ENCODE peak calls at places on chromosomes 2 and 18, in five cellular contexts. R is HepG2, L is GM12878, T is SK-N-SH, O is K562. F is an unnamed sample.

GRCh38 chr2:174654429-174654941 is 56.9 kb upstream of the WIPF1 start:
- DNase-seq in R (no peak), L (no peak), T (no peak), O (no peak), F (no peak)

GRCh38 chr2:31831585-31831984 is 179.2 kb downstream of the MEMO1 start:
- DNase-seq in R (no peak), L (no peak), T (no peak), O (no peak), F (no peak)

GRCh38 chr18:33916200-33916599 is 308.5 kb downstream of the NOL4 start:
- DNase-seq in R (no peak), L (no peak), T (no peak), O (no peak), F (no peak)

GRCh38 chr2:230797515-230798495 is 66.9 kb upstream of the ITM2C start:
- DNase-seq in R (no peak), L (no peak), T (no peak), O (no peak), F (peak; percentile 38)

GRCh38 chr2:141199711-141200110 is 931.1 kb downstream of the LRP1B start:
- DNase-seq in R (no peak), L (no peak), T (no peak), O (no peak), F (no peak)

GRCh38 chr2:109259671-109260070 is 130.7 kb downstream of the SH3RF3 start:
- DNase-seq in R (no peak), L (no peak), T (peak; percentile 70), O (no peak), F (no peak)

GRCh38 chr2:201947287-201947686 is 86.4 kb upstream of the FZD7 start:
- DNase-seq in R (no peak), L (no peak), T (no peak), O (no peak), F (no peak)

GRCh38 chr2:144834954-144835633 is 315.2 kb upstream of the ZEB2 start:
- DNase-seq in R (no peak), L (no peak), T (no peak), O (no peak), F (no peak)

GRCh38 chr2:26067186-26067974 is 33.5 kb downstream of the RAB10 start:
- DNase-seq in R (no peak), L (no peak), T (no peak), O (no peak), F (no peak)

GRCh38 chr2:28684142-28684858 is 67.3 kb upstream of the PPP1CB start:
- DNase-seq in R (peak; percentile 23), L (no peak), T (no peak), O (peak; percentile 74), F (no peak)

GRCh38 chr2:26148501-26148900 is 24.4 kb upstream of the GAREM2 start:
- DNase-seq in R (no peak), L (no peak), T (no peak), O (no peak), F (no peak)

GRCh38 chr2:62570861-62571698 is 65.1 kb upstream of the TMEM17 start:
- DNase-seq in R (no peak), L (no peak), T (no peak), O (no peak), F (no peak)

GRCh38 chr18:5036523-5036922 is 160.5 kb downstream of the AKAIN1 start:
- DNase-seq in R (no peak), L (no peak), T (no peak), O (no peak), F (no peak)

GRCh38 chr2:28680657-28681056 is 71.0 kb upstream of the PPP1CB start:
- DNase-seq in R (no peak), L (no peak), T (no peak), O (no peak), F (no peak)

GRCh38 chr18:44818668-44819403 is 138.1 kb downstream of the SETBP1 start:
- DNase-seq in R (no peak), L (no peak), T (no peak), O (no peak), F (no peak)

GRCh38 chr2:160408575-160409291 is 84.9 kb downstream of the RBMS1 start:
- DNase-seq in R (no peak), L (no peak), T (peak; percentile 30), O (no peak), F (no peak)

GRCh38 chr18:80159713-80160636 is 50.9 kb downstream of the ADNP2 start:
- DNase-seq in R (no peak), L (no peak), T (no peak), O (no peak), F (peak; percentile 22)
- TF ChIP-seq GABPA in R (no peak), L (no peak), T (no peak), O (no peak), F (no peak)

GRCh38 chr2:149991576-149991975 is 404.0 kb upstream of the MMADHC start:
- DNase-seq in R (peak; percentile 13), L (no peak), T (no peak), O (no peak), F (no peak)
- TF ChIP-seq REST in R (no peak), L (no peak), T (no peak), O (no peak), F (no peak)

GRCh38 chr2:85446296-85447221 is 28.0 kb downstream of the SH2D6 start:
- DNase-seq in R (no peak), L (no peak), T (no peak), O (no peak), F (no peak)
- H3K27ac ChIP-seq in R (no peak overlapping the region), L (no peak overlapping the region), T (no peak overlapping the region), O (no peak overlapping the region), F (peak overlapping the region; percentile 22)

GRCh38 chr2:237723613-237724012 is 75.0 kb upstream of the RBM44 start:
- DNase-seq in R (peak; percentile 74), L (no peak), T (peak; percentile 62), O (peak; percentile 53), F (no peak)

GRCh38 chr2:237721828-237722227 is 76.8 kb upstream of the RBM44 start:
- DNase-seq in R (no peak), L (no peak), T (no peak), O (no peak), F (no peak)

GRCh38 chr2:237723023-237723422 is 75.6 kb upstream of the RBM44 start:
- DNase-seq in R (no peak), L (no peak), T (no peak), O (no peak), F (no peak)

GRCh38 chr2:237720962-237721361 is 77.6 kb upstream of the RBM44 start:
- DNase-seq in R (no peak), L (no peak), T (no peak), O (no peak), F (no peak)

DNA sequence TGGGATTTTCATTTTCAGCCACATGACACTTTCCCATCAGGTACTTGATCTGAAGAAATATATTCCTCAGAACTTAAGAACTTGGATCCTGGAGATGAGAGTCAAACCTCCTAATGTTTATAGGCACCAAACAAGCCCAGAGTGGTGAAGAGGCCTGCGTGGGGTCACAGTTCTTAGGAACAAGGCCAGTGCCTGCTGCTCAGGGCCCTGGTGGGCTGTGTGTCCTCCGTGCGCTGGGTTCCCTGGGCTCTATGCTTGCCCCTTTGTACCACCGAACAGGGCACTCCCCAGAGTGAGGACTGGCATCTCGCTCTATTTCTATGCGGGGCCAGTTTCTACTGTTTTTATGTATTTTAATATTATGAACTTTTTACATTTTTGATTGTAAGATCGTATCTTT is 76.0 kb upstream of the RBM44 start:
- DNase-seq in R (no peak), L (no peak), T (no peak), O (no peak), F (no peak)
- TF ChIP-seq GABPA in R (no peak), L (no peak), T (no peak), O (no peak), F (no peak)

GRCh38 chr2:112957511-112957910 is 20.3 kb upstream of the IL36G start:
- DNase-seq in R (no peak), L (no peak), T (no peak), O (no peak), F (no peak)

GRCh38 chr2:112949456-112949855 is 28.4 kb upstream of the IL36G start:
- DNase-seq in R (no peak), L (no peak), T (no peak), O (no peak), F (no peak)

GRCh38 chr2:112958428-112959108 is 19.2 kb upstream of the IL36G start:
- DNase-seq in R (peak; percentile 69), L (no peak), T (peak; percentile 55), O (peak; percentile 77), F (peak; percentile 27)

GRCh38 chr2:112959109-112959591 is 18.7 kb upstream of the IL36G start:
- DNase-seq in R (peak; percentile 23), L (no peak), T (peak; percentile 8), O (peak; percentile 55), F (no peak)

DNA sequence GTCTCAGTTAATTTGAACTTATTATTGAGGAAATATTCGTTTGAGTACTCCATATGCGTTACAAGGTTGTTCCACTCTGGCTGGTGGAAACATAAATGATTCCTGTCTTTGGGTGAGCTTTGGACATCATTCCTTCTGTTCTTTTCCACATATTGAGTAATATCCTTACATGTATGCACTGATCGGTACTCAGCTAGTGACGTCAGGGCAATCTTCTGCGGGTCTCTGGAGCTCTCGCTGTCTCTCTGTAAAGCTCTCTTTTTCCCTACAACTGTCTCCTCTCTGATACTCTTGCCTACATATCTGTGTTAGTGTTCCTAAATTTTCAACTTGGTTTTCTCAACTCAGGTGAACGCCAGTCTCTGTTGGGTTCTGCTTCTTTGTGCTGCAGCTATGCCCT is 23.4 kb upstream of the IL36G start:
- DNase-seq in R (no peak), L (no peak), T (no peak), O (no peak), F (no peak)
- TF ChIP-seq REST in R (no peak), L (no peak), T (no peak), O (no peak), F (no peak)

GRCh38 chr2:64262068-64262467 is 117.8 kb upstream of the PELI1 start:
- DNase-seq in R (peak; percentile 56), L (no peak), T (no peak), O (no peak), F (no peak)
- H3K27ac ChIP-seq in R (no peak overlapping the region), L (no peak overlapping the region), T (no peak overlapping the region), O (no peak overlapping the region), F (no peak overlapping the region)

DNA sequence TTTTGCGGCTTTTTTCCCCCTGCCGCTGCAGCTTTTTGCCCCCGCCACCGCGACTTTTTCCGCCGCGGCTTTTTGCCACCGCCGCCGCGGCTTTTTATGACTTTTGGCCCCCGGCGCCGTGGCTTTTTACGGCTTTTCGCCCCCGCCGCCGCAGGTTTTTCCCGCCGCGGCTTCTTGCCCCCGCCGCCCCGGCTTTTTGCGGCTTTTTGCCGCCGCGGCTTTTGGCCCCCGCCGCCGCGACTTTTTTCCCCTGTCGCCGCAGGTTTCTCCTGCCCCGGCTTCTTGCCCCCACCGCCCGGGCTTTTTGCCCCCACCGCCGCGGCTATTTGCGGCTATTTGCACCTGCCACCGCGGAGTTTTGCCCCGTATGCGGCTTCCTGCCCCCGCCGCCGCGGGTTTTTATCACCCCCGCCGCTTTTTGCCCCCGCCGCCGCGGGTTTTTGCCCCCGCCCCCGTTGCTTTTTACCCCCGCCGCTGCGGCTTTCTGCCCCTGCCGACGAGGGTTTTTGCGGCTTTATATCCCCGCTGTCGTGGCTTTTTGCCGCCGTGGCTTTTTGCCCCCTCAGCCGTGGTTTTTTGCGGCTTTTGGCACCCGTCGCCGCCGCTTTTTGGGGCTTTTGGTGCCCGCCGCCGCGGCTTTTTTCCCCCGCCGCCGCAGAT is 2750.9 kb downstream of the RPIA start:
- DNase-seq in R (no peak), L (no peak), T (peak; percentile 46), O (peak; percentile 18), F (no peak)
- TF ChIP-seq GABPA in R (no peak), L (no peak), T (no peak), O (no peak), F (no peak)

GRCh38 chr18:3508576-3509559 is 58.9 kb downstream of the TGIF1 start:
- DNase-seq in R (no peak), L (no peak), T (no peak), O (no peak), F (no peak)
- TF ChIP-seq REST in R (no peak), L (no peak), T (no peak), O (no peak), F (no peak)